ENCODE peak calls at places on chromosomes 16 and 17, in six cellular contexts. One of them, this sample, is unnamed.
A peak's percentile ranks its signal among the peaks of the same experiment; 100 is the strongest.

GRCh38 chr17:77479372-77479781 is 338.6 kb downstream of the SEC14L1 start:
- DNase-seq in HepG2: no peak
- DNase-seq in HCT116: no peak
- DNase-seq in NT2/D1: no peak
- DNase-seq in GM12878: no peak
- DNase-seq in K562: no peak
- DNase-seq in this sample: peak; percentile 65

GRCh38 chr16:634051-634670 is 1.9 kb downstream of the METTL26 start:
- DNase-seq in HepG2: no peak
- DNase-seq in HCT116: no peak
- DNase-seq in NT2/D1: no peak
- DNase-seq in GM12878: no peak
- DNase-seq in K562: no peak
- DNase-seq in this sample: no peak

GRCh38 chr17:65268832-65269231 is 131.7 kb downstream of the RGS9 start:
- DNase-seq in HepG2: no peak
- DNase-seq in HCT116: no peak
- DNase-seq in NT2/D1: no peak
- DNase-seq in GM12878: no peak
- DNase-seq in K562: no peak
- DNase-seq in this sample: no peak

GRCh38 chr17:18859256-18859655 is 1.3 kb downstream of the PRPSAP2 start:
- DNase-seq in HepG2: peak; percentile 28
- DNase-seq in HCT116: no peak
- DNase-seq in NT2/D1: no peak
- DNase-seq in GM12878: no peak
- DNase-seq in K562: no peak
- DNase-seq in this sample: no peak

GRCh38 chr17:5226940-5227878 is 7.5 kb downstream of the SCIMP start:
- DNase-seq in HepG2: no peak
- DNase-seq in HCT116: no peak
- DNase-seq in NT2/D1: no peak
- DNase-seq in GM12878: peak; percentile 92
- DNase-seq in K562: no peak
- DNase-seq in this sample: no peak

GRCh38 chr16:57299719-57300386 is 15.4 kb upstream of the PLLP start:
- DNase-seq in HepG2: peak; percentile 97
- DNase-seq in HCT116: peak; percentile 90
- DNase-seq in NT2/D1: peak; percentile 90
- DNase-seq in GM12878: peak; percentile 91
- DNase-seq in K562: peak; percentile 74
- DNase-seq in this sample: peak; percentile 95

GRCh38 chr16:66414891-66415290 is 12.2 kb upstream of the BEAN1 start:
- DNase-seq in HepG2: no peak
- DNase-seq in HCT116: no peak
- DNase-seq in NT2/D1: no peak
- DNase-seq in GM12878: no peak
- DNase-seq in K562: no peak
- DNase-seq in this sample: no peak

GRCh38 chr16:57844416-57845030 is 42.2 kb upstream of the KIFC3 start:
- DNase-seq in HepG2: no peak
- DNase-seq in HCT116: no peak
- DNase-seq in NT2/D1: no peak
- DNase-seq in GM12878: no peak
- DNase-seq in K562: no peak
- DNase-seq in this sample: no peak

GRCh38 chr17:33013596-33014375 is 22.1 kb downstream of the SPACA3 start:
- DNase-seq in HepG2: no peak
- DNase-seq in HCT116: no peak
- DNase-seq in NT2/D1: no peak
- DNase-seq in GM12878: no peak
- DNase-seq in K562: peak; percentile 36
- DNase-seq in this sample: peak; percentile 31

GRCh38 chr16:84886536-84887090 is 66.8 kb downstream of the CRISPLD2 start:
- DNase-seq in HepG2: no peak
- DNase-seq in HCT116: no peak
- DNase-seq in NT2/D1: no peak
- DNase-seq in GM12878: no peak
- DNase-seq in K562: no peak
- DNase-seq in this sample: no peak

GRCh38 chr17:78731904-78732303 is 50.2 kb downstream of the CYTH1 start:
- DNase-seq in HepG2: no peak
- DNase-seq in HCT116: no peak
- DNase-seq in NT2/D1: no peak
- DNase-seq in GM12878: no peak
- DNase-seq in K562: no peak
- DNase-seq in this sample: no peak

GRCh38 chr16:48911700-48912099 is 301.7 kb upstream of the N4BP1 start:
- DNase-seq in HepG2: no peak
- DNase-seq in HCT116: peak; percentile 12
- DNase-seq in NT2/D1: no peak
- DNase-seq in GM12878: no peak
- DNase-seq in K562: no peak
- DNase-seq in this sample: no peak

DNA sequence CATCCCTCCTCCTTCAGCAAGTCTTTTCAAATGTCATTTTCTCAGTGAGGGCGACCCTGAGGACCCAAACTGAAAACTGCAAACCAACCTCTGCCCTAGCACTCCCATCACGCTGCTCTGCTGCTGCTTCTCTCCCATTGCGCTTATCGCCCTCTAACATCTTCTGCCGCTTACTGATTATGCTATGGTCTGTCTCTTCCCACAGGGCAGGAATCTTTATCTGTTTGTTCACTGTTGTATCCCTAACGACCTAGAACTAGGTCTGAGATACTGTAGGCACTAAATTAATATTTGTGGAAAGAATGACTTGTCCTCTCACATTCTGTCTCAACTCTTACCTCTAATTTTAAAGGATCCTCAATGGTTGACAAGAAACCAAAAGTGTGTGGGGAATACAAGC is 12.5 kb downstream of the ZSCAN32 start:
- DNase-seq in HepG2: no peak
- DNase-seq in HCT116: no peak
- DNase-seq in NT2/D1: no peak
- DNase-seq in GM12878: no peak
- DNase-seq in K562: peak; percentile 43
- DNase-seq in this sample: no peak
- H3K9me3 ChIP-seq in HepG2: no peaks in the 10 kb centered on the region
- H3K9me3 ChIP-seq in HCT116: peaks cover 14% of the 10 kb centered on the region
- H3K9me3 ChIP-seq in NT2/D1: peaks cover 41% of the 10 kb centered on the region
- H3K9me3 ChIP-seq in GM12878: peaks cover 36% of the 10 kb centered on the region
- H3K9me3 ChIP-seq in K562: peaks cover 29% of the 10 kb centered on the region
- H3K9me3 ChIP-seq in this sample: peaks cover 32% of the 10 kb centered on the region

GRCh38 chr17:11130367-11130766 is 110.6 kb upstream of the SHISA6 start:
- DNase-seq in HepG2: no peak
- DNase-seq in HCT116: no peak
- DNase-seq in NT2/D1: no peak
- DNase-seq in GM12878: no peak
- DNase-seq in K562: no peak
- DNase-seq in this sample: no peak
- TF ChIP-seq ZNF274 in HepG2: no peak
- TF ChIP-seq ZNF274 in HCT116: no peak
- TF ChIP-seq ZNF274 in NT2/D1: no peak
- TF ChIP-seq ZNF274 in GM12878: no peak
- TF ChIP-seq ZNF274 in K562: no peak
- TF ChIP-seq ZNF274 in this sample: no peak

DNA sequence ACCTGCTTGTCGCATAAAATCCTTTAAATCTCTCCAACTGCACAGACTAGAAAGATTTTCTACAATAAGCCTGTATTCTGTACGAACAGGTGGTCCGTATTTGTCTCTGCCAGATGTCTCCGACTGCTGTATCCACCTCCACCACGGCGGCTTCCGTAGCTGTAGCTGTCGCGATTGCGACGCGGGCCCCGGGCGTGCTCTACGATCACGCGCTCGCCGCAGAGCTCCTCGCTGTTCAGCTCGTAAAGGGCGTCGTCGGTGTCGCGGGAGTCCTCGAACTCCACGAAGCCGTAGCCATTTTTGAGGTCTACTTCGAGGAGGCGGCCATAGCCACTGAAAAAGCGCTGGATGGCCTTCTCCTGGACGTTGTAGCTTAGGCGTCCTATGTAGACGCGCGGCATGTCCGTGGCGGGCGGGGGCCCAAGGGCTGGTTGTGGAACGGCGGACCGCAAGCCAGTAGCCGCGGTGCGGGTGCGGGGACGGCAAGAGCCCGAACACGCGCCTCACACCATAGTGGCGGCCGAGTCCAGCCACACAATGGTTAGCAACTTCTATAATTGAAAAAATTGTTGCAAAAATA is 36.1 kb downstream of the ZNF624 start:
- DNase-seq in HepG2: no peak
- DNase-seq in HCT116: no peak
- DNase-seq in NT2/D1: no peak
- DNase-seq in GM12878: no peak
- DNase-seq in K562: no peak
- DNase-seq in this sample: no peak
- H3K9me3 ChIP-seq in HepG2: peaks cover 68% of the 10 kb centered on the region
- H3K9me3 ChIP-seq in HCT116: peaks cover 31% of the 10 kb centered on the region
- H3K9me3 ChIP-seq in NT2/D1: peaks cover 56% of the 10 kb centered on the region
- H3K9me3 ChIP-seq in GM12878: peaks cover 14% of the 10 kb centered on the region
- H3K9me3 ChIP-seq in K562: peaks cover 3% of the 10 kb centered on the region
- H3K9me3 ChIP-seq in this sample: peaks cover 32% of the 10 kb centered on the region

DNA sequence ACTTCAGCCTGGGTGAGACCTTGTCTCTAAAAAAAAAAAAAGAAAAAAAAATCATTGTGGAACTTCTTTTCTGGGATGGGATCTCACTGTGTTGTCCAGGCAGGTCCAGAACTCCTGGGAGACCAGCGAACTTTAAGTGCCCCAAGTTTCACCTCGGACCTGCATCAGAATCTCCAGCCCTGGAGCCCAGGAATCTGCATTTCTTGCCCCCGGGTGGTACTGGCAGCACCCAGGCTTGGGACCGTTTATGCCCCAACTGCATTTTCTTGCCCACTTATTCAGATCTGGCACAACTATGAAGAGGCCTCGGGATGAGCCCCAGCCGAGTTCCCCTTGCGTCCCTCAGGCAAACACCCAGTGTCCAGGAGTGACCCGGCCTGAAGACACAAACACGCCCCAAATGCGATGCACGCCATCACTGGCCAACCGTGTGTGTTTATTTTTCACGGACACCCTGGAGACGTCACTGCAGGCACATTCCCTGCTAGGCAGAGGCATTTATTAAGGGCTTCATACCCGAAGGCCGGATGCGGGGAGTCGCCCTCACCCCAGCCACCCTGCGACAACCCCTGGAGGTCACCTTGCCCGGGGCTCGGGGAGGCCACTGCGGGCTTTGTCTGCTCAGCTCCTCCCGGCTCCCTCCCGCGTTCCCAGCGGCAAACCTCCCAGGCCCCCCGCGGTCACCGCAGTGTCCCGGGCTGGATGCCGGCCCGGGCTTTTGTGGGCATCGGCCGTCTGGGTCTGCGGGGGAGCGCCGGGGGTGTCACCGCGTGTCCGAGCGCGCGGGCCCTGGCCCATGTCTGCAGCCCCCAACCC is 684 bp upstream of the SPIRE2 start:
- DNase-seq in HepG2: peak; percentile 79
- DNase-seq in HCT116: peak; percentile 54
- DNase-seq in NT2/D1: no peak
- DNase-seq in GM12878: no peak
- DNase-seq in K562: no peak
- DNase-seq in this sample: peak; percentile 84
- TF ChIP-seq ZNF274 in HepG2: no peak
- TF ChIP-seq ZNF274 in HCT116: no peak
- TF ChIP-seq ZNF274 in NT2/D1: no peak
- TF ChIP-seq ZNF274 in GM12878: no peak
- TF ChIP-seq ZNF274 in K562: no peak
- TF ChIP-seq ZNF274 in this sample: no peak

DNA sequence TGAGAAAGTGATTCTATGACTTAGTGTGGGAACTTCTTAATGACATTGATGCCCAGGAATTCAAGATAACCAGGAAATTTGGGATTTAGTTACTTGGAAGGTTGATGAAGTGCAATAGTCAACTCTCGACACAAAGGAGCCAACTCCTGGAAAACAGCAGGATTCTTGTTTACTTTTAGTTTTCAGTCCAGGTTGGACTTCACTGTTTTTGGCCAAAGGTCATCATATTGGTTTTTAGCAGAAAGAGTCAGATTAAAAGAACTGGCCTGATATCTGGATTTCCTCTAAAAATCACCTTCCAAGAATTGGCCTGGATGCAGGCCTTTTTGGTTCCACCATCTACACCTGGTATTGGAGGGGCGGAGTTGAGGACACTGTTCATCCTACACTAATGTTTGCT is 60.1 kb upstream of the SALL1 start:
- DNase-seq in HepG2: no peak
- DNase-seq in HCT116: no peak
- DNase-seq in NT2/D1: no peak
- DNase-seq in GM12878: no peak
- DNase-seq in K562: no peak
- DNase-seq in this sample: no peak
- H3K9me3 ChIP-seq in HepG2: no peaks in the 10 kb centered on the region
- H3K9me3 ChIP-seq in HCT116: no peaks in the 10 kb centered on the region
- H3K9me3 ChIP-seq in NT2/D1: peaks cover 1% of the 10 kb centered on the region
- H3K9me3 ChIP-seq in GM12878: no peaks in the 10 kb centered on the region
- H3K9me3 ChIP-seq in K562: no peaks in the 10 kb centered on the region
- H3K9me3 ChIP-seq in this sample: no peaks in the 10 kb centered on the region

DNA sequence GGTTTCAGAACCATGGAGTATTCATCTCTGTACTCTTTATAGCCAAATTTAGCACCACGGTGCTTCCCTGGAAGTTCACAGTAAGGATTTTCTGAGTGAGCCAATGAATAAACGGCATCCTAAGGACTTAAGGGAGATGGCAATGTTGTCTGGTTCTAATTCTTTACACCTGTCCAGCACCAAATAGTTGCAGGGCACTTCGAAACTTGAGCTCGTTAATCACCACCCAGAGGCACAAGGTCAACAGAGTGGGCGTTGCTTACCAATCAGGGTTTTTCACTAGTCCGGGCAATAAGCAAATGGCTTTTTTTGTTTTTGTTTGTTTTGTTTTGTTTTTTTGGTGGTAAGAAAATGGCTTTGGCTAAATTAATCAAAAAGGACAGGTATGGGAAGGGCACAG is 28.2 kb upstream of the TMEM220 start:
- DNase-seq in HepG2: no peak
- DNase-seq in HCT116: no peak
- DNase-seq in NT2/D1: no peak
- DNase-seq in GM12878: no peak
- DNase-seq in K562: no peak
- DNase-seq in this sample: no peak
- TF ChIP-seq ZNF274 in HepG2: no peak
- TF ChIP-seq ZNF274 in HCT116: no peak
- TF ChIP-seq ZNF274 in NT2/D1: no peak
- TF ChIP-seq ZNF274 in GM12878: no peak
- TF ChIP-seq ZNF274 in K562: no peak
- TF ChIP-seq ZNF274 in this sample: no peak

GRCh38 chr16:82040296-82040695 is 5.2 kb downstream of the HSD17B2 start:
- DNase-seq in HepG2: no peak
- DNase-seq in HCT116: no peak
- DNase-seq in NT2/D1: no peak
- DNase-seq in GM12878: no peak
- DNase-seq in K562: no peak
- DNase-seq in this sample: no peak
- H3K9me3 ChIP-seq in HepG2: no peaks in the 10 kb centered on the region
- H3K9me3 ChIP-seq in HCT116: no peaks in the 10 kb centered on the region
- H3K9me3 ChIP-seq in NT2/D1: no peaks in the 10 kb centered on the region
- H3K9me3 ChIP-seq in GM12878: no peaks in the 10 kb centered on the region
- H3K9me3 ChIP-seq in K562: no peaks in the 10 kb centered on the region
- H3K9me3 ChIP-seq in this sample: no peaks in the 10 kb centered on the region

This sample was measured in H1.